ENCODE peak calls at places on chromosome 19, in four cellular contexts. C is IMR-90, D is H1, I is H9. Y is an unnamed sample.

GRCh38 chr19:677201-677600 is 1.0 kb downstream of the FSTL3 start:
- DNase-seq in C (peak; percentile 79), D (no peak), I (no peak), Y (no peak)

GRCh38 chr19:23101241-23101640 is 15.6 kb upstream of the ZNF730 start:
- DNase-seq in C (no peak), D (no peak), I (no peak), Y (no peak)

GRCh38 chr19:6048808-6049405 is 61.4 kb downstream of the RFX2 start:
- DNase-seq in C (peak; percentile 65), D (no peak), I (peak; percentile 77), Y (peak; percentile 81)

GRCh38 chr19:12064266-12065099 is at the start of gene ZNF844:
- DNase-seq in C (peak; percentile 81), D (peak; percentile 75), I (peak; percentile 97), Y (peak; percentile 96)

GRCh38 chr19:756232-756631 is 5.3 kb downstream of the MISP start:
- DNase-seq in C (peak; percentile 49), D (no peak), I (no peak), Y (peak; percentile 80)

GRCh38 chr19:17487240-17488121 is 17.2 kb downstream of the SLC27A1 start:
- DNase-seq in C (no peak), D (no peak), I (no peak), Y (no peak)

GRCh38 chr19:56026769-56027168 is 40.2 kb downstream of the NLRP5 start:
- DNase-seq in C (no peak), D (no peak), I (no peak), Y (no peak)

GRCh38 chr19:12574036-12574435 is 22.8 kb upstream of the ZNF564 start:
- DNase-seq in C (no peak), D (no peak), I (no peak), Y (no peak)

GRCh38 chr19:13026478-13026999 is 31.3 kb downstream of the NFIX start:
- DNase-seq in C (peak; percentile 57), D (no peak), I (no peak), Y (no peak)

GRCh38 chr19:17779281-17779930 is 15.5 kb upstream of the B3GNT3 start:
- DNase-seq in C (peak; percentile 15), D (peak; percentile 68), I (peak; percentile 93), Y (peak; percentile 95)

GRCh38 chr19:16739546-16739945 is 19.9 kb downstream of the NWD1 start:
- DNase-seq in C (no peak), D (no peak), I (peak; percentile 51), Y (no peak)

GRCh38 chr19:42023121-42023942 is 29.3 kb upstream of the ATP1A3 start:
- DNase-seq in C (peak; percentile 8), D (no peak), I (peak; percentile 76), Y (peak; percentile 70)

GRCh38 chr19:18007939-18008673 is at the start of gene ARRDC2:
- DNase-seq in C (peak; percentile 87), D (peak; percentile 71), I (peak; percentile 93), Y (peak; percentile 94)

GRCh38 chr19:11166281-11167142 is 10.9 kb upstream of the SPC24 start:
- DNase-seq in C (no peak), D (no peak), I (no peak), Y (no peak)

GRCh38 chr19:16449330-16449961 is 22.3 kb downstream of the EPS15L1 start:
- DNase-seq in C (peak; percentile 19), D (no peak), I (no peak), Y (no peak)

GRCh38 chr19:48676887-48677286 is 4.1 kb upstream of the NTN5 start:
- DNase-seq in C (no peak), D (no peak), I (no peak), Y (no peak)

GRCh38 chr19:53068199-53068598 is 23.7 kb downstream of the ERVV-2 start:
- DNase-seq in C (no peak), D (no peak), I (no peak), Y (no peak)

GRCh38 chr19:30214651-30215051 is 157.5 kb upstream of the ZNF536 start:
- DNase-seq in C (no peak), D (no peak), I (no peak), Y (peak; percentile 31)

GRCh38 chr19:18456974-18457373 is 19.0 kb upstream of the ISYNA1 start:
- DNase-seq in C (no peak), D (no peak), I (no peak), Y (no peak)

GRCh38 chr19:33547676-33548075 is 26.1 kb upstream of the PEPD start:
- DNase-seq in C (no peak), D (no peak), I (no peak), Y (no peak)

GRCh38 chr19:19321143-19321577 is 531 bp downstream of the MAU2 start:
- DNase-seq in C (no peak), D (no peak), I (peak; percentile 47), Y (peak; percentile 85)

GRCh38 chr19:1511989-1512338 is 855 bp downstream of the ADAMTSL5 start:
- DNase-seq in C (no peak), D (no peak), I (no peak), Y (no peak)

GRCh38 chr19:4175669-4175931 is 6.8 kb downstream of the SIRT6 start:
- DNase-seq in C (no peak), D (no peak), I (no peak), Y (no peak)
- H4K5ac ChIP-seq in C (no peak overlapping the region), D (no peak overlapping the region), I (no peak overlapping the region), Y (no peak overlapping the region)

GRCh38 chr19:40006273-40006691 is 9.4 kb downstream of the ZNF546 start:
- DNase-seq in C (peak; percentile 95), D (no peak), I (no peak), Y (no peak)
- H3K27ac ChIP-seq in C (no peak overlapping the region), D (no peak overlapping the region), I (no peak overlapping the region), Y (no peak overlapping the region)

GRCh38 chr19:21317821-21318220 is 11.4 kb downstream of the ZNF708 start:
- DNase-seq in C (no peak), D (no peak), I (no peak), Y (peak; percentile 22)

GRCh38 chr19:21321996-21322395 is 7.2 kb downstream of the ZNF708 start:
- DNase-seq in C (no peak), D (no peak), I (no peak), Y (peak; percentile 8)

GRCh38 chr19:21323000-21323399 is 6.2 kb downstream of the ZNF708 start:
- DNase-seq in C (no peak), D (no peak), I (no peak), Y (no peak)

GRCh38 chr19:21322528-21322927 is 6.7 kb downstream of the ZNF708 start:
- DNase-seq in C (no peak), D (no peak), I (no peak), Y (no peak)

DNA sequence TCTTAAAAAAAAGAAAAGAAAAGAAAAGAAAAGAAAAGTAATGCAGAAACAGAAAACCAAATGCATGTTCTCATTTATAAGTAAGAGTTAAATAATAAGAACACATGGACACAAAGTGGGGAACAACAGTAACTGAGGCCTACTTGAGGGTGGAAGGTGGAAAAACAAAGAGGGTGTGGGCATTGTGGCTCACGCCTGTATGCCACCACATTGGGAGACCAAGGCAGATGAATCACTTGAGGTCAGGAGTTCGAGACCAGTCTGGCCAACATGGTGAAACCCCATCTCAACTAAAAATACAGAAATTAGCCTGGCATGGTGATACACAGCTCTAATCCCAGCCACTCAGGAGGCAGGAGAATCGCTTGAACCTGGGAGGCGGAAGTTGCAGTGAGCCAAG is 8.1 kb downstream of the ZNF708 start:
- DNase-seq in C (no peak), D (no peak), I (no peak), Y (no peak)
- H2BK15ac ChIP-seq in C (no peak overlapping the region), D (no peak overlapping the region), I (no peak overlapping the region), Y (no peak overlapping the region)

DNA sequence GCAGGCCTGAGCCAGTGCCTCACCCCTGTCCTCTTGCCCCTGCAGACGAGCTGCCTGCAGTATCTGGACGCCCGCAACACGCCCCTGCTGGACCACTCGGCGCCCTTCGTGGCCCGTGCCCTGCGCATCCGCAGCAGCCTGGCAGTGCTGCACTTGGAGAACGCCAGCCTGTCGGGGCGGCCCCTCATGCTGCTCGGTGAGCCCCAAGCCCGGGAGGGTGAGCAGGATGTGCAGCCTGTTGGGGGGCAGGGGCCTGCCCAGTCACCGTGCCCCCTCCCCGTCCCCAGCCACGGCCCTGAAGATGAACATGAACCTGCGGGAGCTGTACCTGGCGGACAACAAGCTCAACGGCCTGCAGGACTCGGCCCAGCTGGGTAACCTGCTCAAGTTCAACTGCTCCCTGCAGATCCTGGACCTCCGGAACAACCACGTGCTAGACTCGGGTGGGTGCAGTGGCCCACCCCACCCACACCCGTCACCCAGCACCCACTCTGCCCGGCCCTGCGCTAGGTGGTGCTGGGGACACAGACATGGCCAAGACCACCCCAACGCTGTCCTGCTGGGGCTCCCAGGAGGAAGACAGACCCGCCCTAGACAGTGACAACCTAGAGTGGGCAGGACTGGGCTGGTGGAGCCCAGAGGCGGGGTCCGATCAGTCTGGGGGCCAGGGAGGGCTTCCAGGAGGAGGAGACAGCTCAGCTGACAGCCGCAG is 18.6 kb downstream of the NKPD1 start:
- DNase-seq in C (no peak), D (no peak), I (no peak), Y (no peak)
- H4K5ac ChIP-seq in C (no peak overlapping the region), D (no peak overlapping the region), I (no peak overlapping the region), Y (no peak overlapping the region)

GRCh38 chr19:35363001-35363590 is 4.8 kb downstream of the FFAR3 start:
- DNase-seq in C (no peak), D (no peak), I (peak; percentile 4), Y (no peak)

GRCh38 chr19:35368378-35368777 is 2.5 kb upstream of the GPR42 start:
- DNase-seq in C (no peak), D (no peak), I (no peak), Y (no peak)

GRCh38 chr19:35362261-35363000 is 4.2 kb downstream of the FFAR3 start:
- DNase-seq in C (no peak), D (no peak), I (no peak), Y (no peak)

GRCh38 chr19:35363711-35364425 is 5.6 kb downstream of the FFAR3 start:
- DNase-seq in C (no peak), D (no peak), I (no peak), Y (no peak)

GRCh38 chr19:35365303-35365702 is 5.6 kb upstream of the GPR42 start:
- DNase-seq in C (no peak), D (no peak), I (no peak), Y (no peak)
- H3K27ac ChIP-seq in C (no peak overlapping the region), D (no peak overlapping the region), I (no peak overlapping the region), Y (no peak overlapping the region)